ENCODE peak calls at places on chromosomes 16 and 17, in four cellular contexts. One of them, this sample, is unnamed.

GRCh38 chr16:4115209-4115940 is 867 bp downstream of the ADCY9 start:
- DNase-seq in adrenal gland: peak; percentile 72
- DNase-seq in activated CD4-positive, alpha-beta memory T cell treated with anti-CD3 and anti-CD28 coated beads for 36 hours: peak; percentile 53
- DNase-seq in A549: peak; percentile 71
- DNase-seq in this sample: peak; percentile 51

GRCh38 chr16:3963203-3963602 is 82.7 kb upstream of the CREBBP start:
- DNase-seq in activated CD4-positive, alpha-beta memory T cell treated with anti-CD3 and anti-CD28 coated beads for 36 hours: peak; percentile 45
- DNase-seq in A549: no peak
- DNase-seq in adrenal gland: no peak
- DNase-seq in this sample: no peak

GRCh38 chr17:59124665-59125064 is 18.0 kb upstream of the TRIM37 start:
- DNase-seq in adrenal gland: no peak
- DNase-seq in activated CD4-positive, alpha-beta memory T cell treated with anti-CD3 and anti-CD28 coated beads for 36 hours: no peak
- DNase-seq in A549: no peak
- DNase-seq in this sample: no peak

GRCh38 chr17:64739316-64740058 is 77.4 kb upstream of the SMURF2 start:
- DNase-seq in A549: no peak
- DNase-seq in activated CD4-positive, alpha-beta memory T cell treated with anti-CD3 and anti-CD28 coated beads for 36 hours: no peak
- DNase-seq in adrenal gland: no peak
- DNase-seq in this sample: no peak

GRCh38 chr16:25031441-25032307 is 16.5 kb upstream of the ARHGAP17 start:
- DNase-seq in adrenal gland: peak; percentile 96
- DNase-seq in A549: peak; percentile 98
- DNase-seq in activated CD4-positive, alpha-beta memory T cell treated with anti-CD3 and anti-CD28 coated beads for 36 hours: peak; percentile 94
- DNase-seq in this sample: peak; percentile 91

GRCh38 chr17:62804822-62805221 is 3.3 kb downstream of the MARCHF10 start:
- DNase-seq in A549: peak; percentile 86
- DNase-seq in adrenal gland: peak; percentile 38
- DNase-seq in activated CD4-positive, alpha-beta memory T cell treated with anti-CD3 and anti-CD28 coated beads for 36 hours: no peak
- DNase-seq in this sample: no peak

GRCh38 chr16:65377131-65377649 is 255.3 kb upstream of the CDH11 start:
- DNase-seq in activated CD4-positive, alpha-beta memory T cell treated with anti-CD3 and anti-CD28 coated beads for 36 hours: no peak
- DNase-seq in A549: no peak
- DNase-seq in adrenal gland: no peak
- DNase-seq in this sample: no peak

GRCh38 chr16:89345663-89346150 is 128.2 kb downstream of the ZNF778 start:
- DNase-seq in activated CD4-positive, alpha-beta memory T cell treated with anti-CD3 and anti-CD28 coated beads for 36 hours: no peak
- DNase-seq in A549: no peak
- DNase-seq in adrenal gland: no peak
- DNase-seq in this sample: no peak

GRCh38 chr17:81511800-81512559 is 619 bp downstream of the ACTG1 start:
- DNase-seq in activated CD4-positive, alpha-beta memory T cell treated with anti-CD3 and anti-CD28 coated beads for 36 hours: peak; percentile 42
- DNase-seq in A549: no peak
- DNase-seq in adrenal gland: peak; percentile 73
- DNase-seq in this sample: no peak

GRCh38 chr17:78748730-78749317 is 33.2 kb downstream of the CYTH1 start:
- DNase-seq in activated CD4-positive, alpha-beta memory T cell treated with anti-CD3 and anti-CD28 coated beads for 36 hours: peak; percentile 89
- DNase-seq in adrenal gland: peak; percentile 73
- DNase-seq in A549: no peak
- DNase-seq in this sample: peak; percentile 68

GRCh38 chr17:79322216-79323123 is 247.8 kb downstream of the ENGASE start:
- DNase-seq in activated CD4-positive, alpha-beta memory T cell treated with anti-CD3 and anti-CD28 coated beads for 36 hours: no peak
- DNase-seq in adrenal gland: no peak
- DNase-seq in A549: no peak
- DNase-seq in this sample: no peak

GRCh38 chr17:34902761-34903325 is 58.4 kb downstream of the CCT6B start:
- DNase-seq in A549: no peak
- DNase-seq in adrenal gland: no peak
- DNase-seq in activated CD4-positive, alpha-beta memory T cell treated with anti-CD3 and anti-CD28 coated beads for 36 hours: no peak
- DNase-seq in this sample: no peak

GRCh38 chr17:31631759-31632158 is 227.3 kb downstream of the COPRS start:
- DNase-seq in A549: no peak
- DNase-seq in activated CD4-positive, alpha-beta memory T cell treated with anti-CD3 and anti-CD28 coated beads for 36 hours: no peak
- DNase-seq in adrenal gland: no peak
- DNase-seq in this sample: no peak

GRCh38 chr17:42054101-42054500 is 3.7 kb upstream of the C17orf113 start:
- DNase-seq in adrenal gland: no peak
- DNase-seq in A549: no peak
- DNase-seq in activated CD4-positive, alpha-beta memory T cell treated with anti-CD3 and anti-CD28 coated beads for 36 hours: no peak
- DNase-seq in this sample: no peak

GRCh38 chr16:66751135-66751991 is at the start of gene DYNC1LI2:
- DNase-seq in adrenal gland: peak; percentile 77
- DNase-seq in A549: peak; percentile 80
- DNase-seq in activated CD4-positive, alpha-beta memory T cell treated with anti-CD3 and anti-CD28 coated beads for 36 hours: peak; percentile 84
- DNase-seq in this sample: peak; percentile 77

GRCh38 chr16:67844441-67844840 is 2.3 kb upstream of the NUTF2 start:
- DNase-seq in activated CD4-positive, alpha-beta memory T cell treated with anti-CD3 and anti-CD28 coated beads for 36 hours: no peak
- DNase-seq in A549: no peak
- DNase-seq in adrenal gland: no peak
- DNase-seq in this sample: no peak

GRCh38 chr17:69801368-69801767 is 273.7 kb upstream of the KCNJ16 start:
- DNase-seq in adrenal gland: no peak
- DNase-seq in A549: no peak
- DNase-seq in activated CD4-positive, alpha-beta memory T cell treated with anti-CD3 and anti-CD28 coated beads for 36 hours: no peak
- DNase-seq in this sample: no peak

GRCh38 chr17:80071116-80071980 is 30.0 kb upstream of the GAA start:
- DNase-seq in A549: no peak
- DNase-seq in activated CD4-positive, alpha-beta memory T cell treated with anti-CD3 and anti-CD28 coated beads for 36 hours: no peak
- DNase-seq in adrenal gland: peak; percentile 95
- DNase-seq in this sample: peak; percentile 35

GRCh38 chr17:39360537-39360936 is 40.9 kb downstream of the FBXL20 start:
- DNase-seq in adrenal gland: peak; percentile 71
- DNase-seq in A549: no peak
- DNase-seq in activated CD4-positive, alpha-beta memory T cell treated with anti-CD3 and anti-CD28 coated beads for 36 hours: no peak
- DNase-seq in this sample: no peak

GRCh38 chr16:85616608-85617311 is 3.6 kb downstream of the GSE1 start:
- DNase-seq in adrenal gland: peak; percentile 95
- DNase-seq in activated CD4-positive, alpha-beta memory T cell treated with anti-CD3 and anti-CD28 coated beads for 36 hours: peak; percentile 29
- DNase-seq in A549: no peak
- DNase-seq in this sample: peak; percentile 63

GRCh38 chr17:44901323-44901965 is 2.2 kb upstream of the EFTUD2 start:
- DNase-seq in activated CD4-positive, alpha-beta memory T cell treated with anti-CD3 and anti-CD28 coated beads for 36 hours: no peak
- DNase-seq in A549: no peak
- DNase-seq in adrenal gland: no peak
- DNase-seq in this sample: no peak

GRCh38 chr17:77071925-77072490 is 68.8 kb upstream of the SEC14L1 start:
- DNase-seq in activated CD4-positive, alpha-beta memory T cell treated with anti-CD3 and anti-CD28 coated beads for 36 hours: no peak
- DNase-seq in A549: no peak
- DNase-seq in adrenal gland: no peak
- DNase-seq in this sample: no peak

GRCh38 chr16:20899503-20900298 is 457 bp downstream of the DCUN1D3 start:
- DNase-seq in A549: no peak
- DNase-seq in adrenal gland: peak; percentile 71
- DNase-seq in activated CD4-positive, alpha-beta memory T cell treated with anti-CD3 and anti-CD28 coated beads for 36 hours: no peak
- DNase-seq in this sample: no peak

GRCh38 chr17:39863918-39864746 is at the start of gene IKZF3:
- DNase-seq in activated CD4-positive, alpha-beta memory T cell treated with anti-CD3 and anti-CD28 coated beads for 36 hours: peak; percentile 93
- DNase-seq in adrenal gland: no peak
- DNase-seq in A549: peak; percentile 64
- DNase-seq in this sample: peak; percentile 81